ENCODE peak calls at places on chromosomes 6 and 20, in five cellular contexts. W is keratinocyte, I is fibroblast of lung, K is endothelial cell of umbilical vein, X is H9. D is an unnamed sample. For H3K4me1, the result is how much of the 10 kb centered on the place peaks cover.

GRCh38 chr6:39118921-39119320 is 3.9 kb upstream of the SAYSD1 start:
- DNase-seq in W (no peak), I (no peak), K (no peak), X (no peak), D (no peak)

GRCh38 chr6:74731921-74732320 is 473.9 kb downstream of the COL12A1 start:
- DNase-seq in W (no peak), I (no peak), K (peak), X (no peak), D (no peak)

GRCh38 chr6:129120856-129121255 is 237.9 kb downstream of the LAMA2 start:
- DNase-seq in W (no peak), I (no peak), K (no peak), X (no peak), D (no peak)

GRCh38 chr6:150451767-150452641 is 83.2 kb downstream of the IYD start:
- DNase-seq in W (no peak), I (no peak), K (no peak), X (no peak), D (no peak)

GRCh38 chr20:45945678-45946148 is 11.2 kb downstream of the PCIF1 start:
- DNase-seq in W (no peak), I (no peak), K (no peak), X (no peak), D (no peak)

GRCh38 chr6:119207973-119208725 is 129.7 kb upstream of the FAM184A start:
- DNase-seq in W (no peak), I (peak), K (no peak), X (no peak), D (no peak)

GRCh38 chr6:36368921-36369880 is 18.3 kb downstream of the ETV7 start:
- DNase-seq in W (no peak), I (peak), K (no peak), X (no peak), D (no peak)

GRCh38 chr6:107179004-107179403 is 63.7 kb upstream of the BEND3 start:
- DNase-seq in W (no peak), I (peak), K (peak), X (no peak), D (peak)

GRCh38 chr6:107822154-107823046 is 1.7 kb downstream of the SCML4 start:
- DNase-seq in W (no peak), I (no peak), K (no peak), X (no peak), D (peak)

GRCh38 chr20:53513489-53514298 is 79.9 kb downstream of the ZNF217 start:
- DNase-seq in W (no peak), I (no peak), K (no peak), X (no peak), D (no peak)

GRCh38 chr6:168057836-168058235 is 21.2 kb downstream of the FRMD1 start:
- DNase-seq in W (no peak), I (no peak), K (no peak), X (no peak), D (no peak)

GRCh38 chr6:33880746-33881145 is 76.9 kb upstream of the MLN start:
- DNase-seq in W (no peak), I (no peak), K (no peak), X (no peak), D (no peak)

GRCh38 chr20:19901226-19901625 is 115.9 kb upstream of the NAA20 start:
- DNase-seq in W (no peak), I (peak), K (no peak), X (no peak), D (no peak)

GRCh38 chr6:169853196-169854082 is 102.0 kb downstream of the ERMARD start:
- DNase-seq in W (no peak), I (no peak), K (no peak), X (no peak), D (no peak)

GRCh38 chr6:46059608-46060007 is 43.9 kb upstream of the CLIC5 start:
- DNase-seq in W (no peak), I (peak), K (no peak), X (no peak), D (no peak)

GRCh38 chr6:165637591-165637990 is 25.4 kb downstream of the PDE10A start:
- DNase-seq in W (no peak), I (no peak), K (peak), X (no peak), D (no peak)

GRCh38 chr6:104700371-104701185 is 159.1 kb downstream of the HACE1 start:
- DNase-seq in W (no peak), I (no peak), K (no peak), X (no peak), D (no peak)

GRCh38 chr20:47985092-47985850 is 200.0 kb upstream of the SULF2 start:
- DNase-seq in W (no peak), I (no peak), K (peak), X (peak), D (peak)

GRCh38 chr6:20110478-20110877 is 101.8 kb downstream of the MBOAT1 start:
- DNase-seq in W (no peak), I (no peak), K (no peak), X (no peak), D (no peak)

GRCh38 chr6:10510592-10511367 is 10.4 kb upstream of the GCNT2 start:
- DNase-seq in W (no peak), I (peak), K (peak), X (peak), D (peak)

GRCh38 chr6:151352410-151353399 is 38.7 kb downstream of the ZBTB2 start:
- DNase-seq in W (no peak), I (no peak), K (no peak), X (no peak), D (no peak)

GRCh38 chr20:44074252-44075151 is 112.5 kb downstream of the JPH2 start:
- DNase-seq in W (no peak), I (peak), K (peak), X (no peak), D (no peak)

GRCh38 chr20:24871429-24872213 is 77.4 kb upstream of the CST7 start:
- DNase-seq in W (no peak), I (no peak), K (no peak), X (no peak), D (no peak)

GRCh38 chr20:18428490-18429173 is 38.2 kb downstream of the DZANK1 start:
- DNase-seq in W (no peak), I (peak), K (peak), X (no peak), D (no peak)

GRCh38 chr20:57458400-57459160 is 66.4 kb downstream of the CTCFL start:
- DNase-seq in W (no peak), I (no peak), K (no peak), X (no peak), D (no peak)

GRCh38 chr20:44967207-44967807 is 995 bp downstream of the STK4 start:
- DNase-seq in W (no peak), I (no peak), K (peak), X (no peak), D (peak)

GRCh38 chr6:158988477-158988876 is 11.5 kb downstream of the RSPH3 start:
- DNase-seq in W (no peak), I (no peak), K (no peak), X (no peak), D (no peak)

GRCh38 chr6:158991017-158991723 is 8.8 kb downstream of the RSPH3 start:
- DNase-seq in W (no peak), I (no peak), K (no peak), X (peak), D (peak)

GRCh38 chr6:158993639-158994038 is 6.4 kb downstream of the RSPH3 start:
- DNase-seq in W (no peak), I (no peak), K (no peak), X (no peak), D (no peak)

DNA sequence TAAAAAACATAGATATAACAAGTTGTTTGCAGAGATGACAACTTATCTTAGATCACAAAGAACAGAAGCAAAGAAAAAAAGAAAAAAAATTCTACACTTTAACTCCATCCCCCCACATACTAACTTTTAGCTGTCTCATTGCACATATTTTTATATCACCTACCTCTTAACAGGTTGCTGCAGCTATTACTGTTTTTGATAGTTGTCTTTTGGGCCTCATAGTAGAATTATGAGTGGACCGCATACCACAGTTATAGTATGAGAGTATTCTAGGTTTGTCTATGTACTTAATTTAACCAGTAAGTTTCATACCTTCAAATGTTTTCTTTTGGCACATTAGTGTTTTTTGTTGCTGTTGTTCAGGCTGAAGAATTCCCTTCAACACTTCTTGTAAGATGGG is 12.3 kb downstream of the RSPH3 start:
- DNase-seq in W (no peak), I (no peak), K (no peak), X (no peak), D (no peak)
- H3K4me1 ChIP-seq in W (under half), I (under half), K (under half), X (under half), D (under half)

DNA sequence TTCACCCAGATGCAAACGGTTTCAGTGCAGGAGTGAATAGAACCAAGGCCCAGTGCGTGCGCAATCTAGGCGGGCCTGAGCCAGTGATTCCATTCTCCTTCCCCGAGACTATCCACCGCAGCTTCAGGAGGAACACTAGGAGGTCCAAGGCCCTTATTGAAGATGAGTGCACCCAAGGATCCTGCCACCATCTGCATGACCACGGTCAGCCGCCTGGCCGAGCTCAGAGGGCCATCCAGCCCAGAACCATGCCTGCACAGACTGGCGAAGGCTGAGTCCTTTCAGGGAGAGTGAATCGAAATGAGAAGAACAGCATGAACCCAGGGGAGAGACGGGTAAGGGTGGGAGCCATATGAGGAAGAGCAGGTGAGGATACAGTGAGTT is 26.3 kb downstream of the SERPINB6 start:
- DNase-seq in W (no peak), I (no peak), K (no peak), X (peak), D (peak)
- H3K27ac ChIP-seq in W (no peak), I (no peak), K (no peak), X (no peak), D (no peak)

GRCh38 chr6:141552031-141552430 is 580.7 kb upstream of the GJE1 start:
- DNase-seq in W (no peak), I (no peak), K (no peak), X (no peak), D (no peak)
- H2AFZ ChIP-seq in W (no peak), I (no peak), K (no peak), X (no peak), D (peak)

DNA sequence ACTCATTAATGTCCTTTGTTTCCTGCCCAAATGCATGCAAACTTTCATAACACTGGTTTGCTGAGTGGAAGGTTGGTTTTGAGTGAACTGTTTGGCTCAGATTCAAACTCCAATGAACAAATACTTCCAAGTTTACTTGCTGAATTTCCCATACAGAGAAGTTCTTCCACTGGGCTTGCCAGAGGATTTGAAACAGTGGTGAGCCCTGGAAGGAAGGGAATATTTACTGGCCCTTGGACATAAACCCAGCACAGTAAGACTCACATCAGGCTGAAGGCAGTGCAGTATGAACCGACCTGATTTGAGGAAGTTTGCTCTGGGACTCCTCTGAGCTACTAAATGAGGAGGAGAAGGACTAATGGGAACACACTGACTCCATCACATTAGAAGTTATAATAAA is 3.8 kb downstream of the TRAF3IP2 start:
- DNase-seq in W (no peak), I (peak), K (peak), X (no peak), D (no peak)
- H3K4me1 ChIP-seq in W (under half), I (under half), K (half or more), X (under half), D (under half)